ENCODE peak calls at places on chromosomes 13 and 19, in four cellular contexts. K is WTC11, S is K562, F is HepG2. X is an unnamed sample.

GRCh38 chr19:4678881-4679379 is 8.8 kb upstream of the MYDGF start:
- DNase-seq in K (peak), S (peak), F (no peak), X (peak)

GRCh38 chr19:46625731-46626130 is 842 bp upstream of the PTGIR start:
- DNase-seq in S (no peak), K (no peak), F (no peak), X (no peak)

GRCh38 chr13:112184851-112185371 is 118.0 kb downstream of the SOX1 start:
- DNase-seq in S (no peak), F (no peak), K (no peak), X (no peak)

GRCh38 chr13:50392977-50393376 is 377.7 kb downstream of the KCNRG start:
- DNase-seq in S (no peak), F (no peak), K (no peak), X (no peak)

GRCh38 chr13:45838171-45838745 is 13.3 kb downstream of the SIAH3 start:
- DNase-seq in S (no peak), K (no peak), F (no peak), X (no peak)

GRCh38 chr13:30438286-30438685 is 16.0 kb downstream of the UBE2L5 start:
- DNase-seq in S (no peak), F (no peak), K (no peak), X (no peak)

GRCh38 chr19:51029718-51030117 is 3.3 kb upstream of the KLK11 start:
- DNase-seq in K (no peak), F (no peak), S (peak), X (no peak)

GRCh38 chr13:26895081-26895807 is 134.7 kb upstream of the GPR12 start:
- DNase-seq in K (peak), S (no peak), F (no peak), X (no peak)

GRCh38 chr13:76837811-76838210 is 48.4 kb downstream of the KCTD12 start:
- DNase-seq in S (no peak), K (no peak), F (no peak), X (no peak)

GRCh38 chr19:16957151-16957662 is 68.4 kb downstream of the F2RL3 start:
- DNase-seq in K (no peak), F (no peak), S (no peak), X (no peak)

GRCh38 chr13:41546372-41547252 is 89.3 kb downstream of the RGCC start:
- DNase-seq in K (no peak), F (peak), S (no peak), X (no peak)

GRCh38 chr19:12230751-12231733 is 63.6 kb downstream of the ZNF44 start:
- DNase-seq in K (no peak), F (no peak), S (no peak), X (no peak)

GRCh38 chr13:50156722-50157121 is 141.5 kb downstream of the KCNRG start:
- DNase-seq in F (peak), K (no peak), S (no peak), X (no peak)

GRCh38 chr13:113550453-113550852 is 34.1 kb upstream of the TFDP1 start:
- DNase-seq in K (no peak), F (no peak), S (no peak), X (no peak)

GRCh38 chr19:33493401-33494275 is 28.0 kb downstream of the PEPD start:
- DNase-seq in F (no peak), S (no peak), K (no peak), X (no peak)
- TF ChIP-seq SP1 in F (no peak), S (no peak), K (no peak), X (no peak)

DNA sequence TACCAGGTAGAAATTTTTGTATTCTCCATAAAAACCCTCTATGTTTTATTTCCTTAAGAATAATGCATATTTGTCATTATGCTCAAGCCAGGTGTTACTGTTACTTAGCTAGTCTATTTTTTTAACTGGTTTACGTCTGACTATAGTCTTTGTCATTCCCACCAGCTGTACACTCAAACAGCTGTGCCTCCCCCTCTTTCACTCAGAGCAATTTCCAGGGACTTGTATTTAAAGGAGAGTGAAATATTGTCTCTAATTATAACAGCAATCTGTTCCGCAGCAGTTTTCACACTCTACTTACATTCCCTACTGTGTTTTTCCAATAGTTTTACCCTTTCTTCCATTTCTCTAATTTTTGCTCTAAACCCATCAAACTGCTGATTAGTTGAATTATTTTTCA is 813.6 kb upstream of the MIR17HG start:
- DNase-seq in K (no peak), F (no peak), S (no peak), X (no peak)
- TF ChIP-seq ELF4 in K (no peak), F (no peak), S (no peak), X (no peak)

DNA sequence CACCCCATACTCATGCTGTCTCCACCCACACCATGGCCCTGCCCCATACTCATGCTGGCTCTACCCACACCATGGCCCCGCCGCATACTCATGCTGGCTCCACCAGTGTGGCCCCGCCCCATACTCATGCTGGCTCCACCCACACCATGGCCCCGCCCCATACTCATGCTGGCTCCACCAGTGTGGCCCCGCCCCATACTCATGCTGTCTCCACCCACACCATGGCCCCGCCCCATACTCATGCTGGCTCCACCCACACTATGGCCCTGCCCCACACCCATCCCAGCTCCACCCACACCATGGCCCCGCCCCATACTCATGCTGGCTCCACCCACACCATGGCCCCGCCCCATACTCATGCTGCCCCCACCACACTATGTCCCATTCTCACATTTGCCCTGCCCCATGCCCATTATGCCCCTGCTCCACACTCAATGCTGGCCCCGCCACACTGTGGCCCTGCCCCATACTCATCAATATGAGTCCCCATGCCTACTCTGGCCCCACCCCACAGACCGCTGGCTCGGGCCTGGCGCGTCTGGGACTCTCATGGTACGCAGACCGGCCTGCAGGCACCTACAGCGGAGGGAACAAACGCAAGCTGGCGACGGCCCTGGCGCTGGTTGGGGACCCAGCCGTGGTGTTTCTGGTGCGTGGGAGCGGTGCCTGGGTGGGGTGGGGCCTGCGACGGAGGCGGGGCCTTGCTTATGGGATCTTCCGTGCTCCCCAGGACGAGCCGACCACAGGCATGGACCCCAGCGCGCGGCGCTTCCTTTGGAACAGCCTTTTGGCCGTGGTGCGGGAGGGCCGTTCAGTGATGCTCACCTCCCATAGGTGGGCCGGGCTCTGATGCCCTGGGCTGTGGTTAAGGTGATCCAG is 3.7 kb upstream of the ARHGAP45 start:
- DNase-seq in K (peak), S (peak), F (no peak), X (peak)
- TF ChIP-seq SP1 in K (no peak), S (peak), F (no peak), X (peak)

GRCh38 chr13:93709511-93710244 is 483.1 kb downstream of the GPC6 start:
- DNase-seq in K (no peak), F (no peak), S (no peak), X (no peak)

GRCh38 chr13:93714171-93714570 is 487.6 kb downstream of the GPC6 start:
- DNase-seq in F (no peak), S (no peak), K (no peak), X (no peak)

GRCh38 chr13:93708323-93709075 is 481.9 kb downstream of the GPC6 start:
- DNase-seq in F (no peak), K (no peak), S (no peak), X (no peak)
- TF ChIP-seq ELF4 in F (no peak), K (no peak), S (no peak), X (no peak)

DNA sequence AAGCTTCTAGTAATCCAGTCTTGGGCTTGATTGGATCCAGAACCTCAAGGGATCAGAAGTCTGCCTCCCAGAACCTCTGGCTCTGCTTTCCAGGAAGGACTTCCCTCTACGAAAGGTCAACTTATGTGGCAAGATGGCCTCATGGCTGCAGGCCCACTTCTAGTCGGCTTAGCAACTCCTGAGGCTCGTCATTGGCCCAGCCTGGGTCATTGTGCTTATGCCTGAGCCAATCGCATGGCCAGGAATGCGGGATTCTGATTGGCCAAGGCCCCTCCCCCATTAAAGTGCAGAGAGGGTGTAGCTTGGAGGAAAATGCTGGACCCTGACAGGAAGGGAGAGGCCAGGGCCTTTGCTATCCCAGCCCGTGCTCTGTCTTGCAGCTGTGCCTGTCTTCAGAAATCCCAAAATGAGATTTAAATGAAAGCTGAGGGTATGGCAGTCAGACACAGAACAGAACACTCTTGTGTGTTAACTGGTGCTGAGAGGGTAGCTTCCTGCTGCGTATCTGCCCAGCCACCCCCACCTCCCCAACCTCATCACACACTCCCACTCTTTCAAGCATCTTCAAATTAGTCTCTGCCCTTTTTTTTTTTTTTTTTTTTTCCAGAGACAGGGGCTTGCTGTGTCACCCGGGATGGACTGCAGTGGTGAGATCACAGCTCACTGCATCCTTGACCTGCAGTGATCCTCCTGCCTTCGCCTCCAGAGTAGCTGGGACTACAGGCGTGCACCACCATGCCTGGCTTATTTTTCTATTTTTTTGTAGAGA is 5.5 kb upstream of the CCNE1 start:
- DNase-seq in K (peak), S (peak), F (peak), X (peak)
- TF ChIP-seq SP1 in K (no peak), S (no peak), F (no peak), X (no peak)

DNA sequence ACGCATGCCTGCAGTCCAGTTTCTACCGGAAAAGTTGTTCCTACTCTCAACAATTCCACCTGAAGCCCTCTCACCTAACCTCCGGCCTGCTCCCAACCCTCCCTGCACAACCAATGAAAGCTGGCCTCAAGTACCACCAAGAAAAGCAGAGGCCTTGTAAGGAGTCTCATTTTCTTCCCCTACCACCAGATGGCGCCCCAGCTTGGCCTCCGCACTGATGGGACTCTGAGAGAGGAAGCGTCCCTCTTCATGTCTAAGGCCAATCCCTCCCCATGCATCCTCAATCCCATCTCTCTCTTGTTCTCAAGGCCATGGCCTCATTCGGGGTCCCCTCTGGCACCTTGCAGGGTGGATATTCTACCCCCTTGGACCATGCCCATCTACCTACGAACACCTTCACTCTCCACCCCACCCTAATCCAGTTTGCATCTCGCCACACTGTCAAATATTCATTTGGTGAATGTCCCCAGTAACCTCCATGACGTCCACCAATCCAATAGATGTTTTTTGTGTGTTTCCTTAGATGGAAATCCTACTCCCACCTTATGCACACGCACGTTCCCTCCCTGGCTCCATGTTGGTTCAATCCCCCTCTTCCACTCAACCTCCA is 412.8 kb downstream of the ZNF536 start:
- DNase-seq in S (peak), K (peak), F (peak), X (peak)
- TF ChIP-seq ELF4 in S (no peak), K (no peak), F (no peak), X (no peak)

GRCh38 chr19:6866646-6867255 is 20.6 kb upstream of the ADGRE1 start:
- DNase-seq in S (no peak), K (no peak), F (no peak), X (no peak)
- TF ChIP-seq SP1 in S (no peak), K (no peak), F (no peak), X (no peak)

DNA sequence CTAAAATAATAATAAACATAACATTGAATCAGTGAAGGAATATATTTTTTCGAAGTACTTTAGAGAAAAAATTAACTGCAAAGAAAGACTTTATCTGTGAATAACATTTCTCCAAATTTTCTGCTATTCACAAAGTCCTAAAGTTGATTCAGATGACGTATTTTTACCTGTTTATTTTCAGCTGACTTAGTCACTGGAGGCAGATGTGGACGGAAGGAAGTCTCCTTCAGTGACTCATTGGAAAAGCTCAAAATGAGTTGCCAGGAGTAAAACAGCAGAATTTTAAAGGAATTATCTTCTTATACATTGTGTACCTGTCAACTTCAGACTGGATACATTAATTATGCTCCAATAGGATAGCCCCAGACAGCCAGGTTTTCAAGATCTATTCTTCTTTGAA is 679.4 kb upstream of the GPC6 start:
- DNase-seq in S (no peak), K (no peak), F (no peak), X (no peak)
- TF ChIP-seq ELF4 in S (no peak), K (no peak), F (no peak), X (no peak)